ENCODE peak calls at places on chromosomes 7 and 10, in five cellular contexts. R is A673, G is GM23338, P is PC-9, N is tibial artery. Q is an unnamed sample.
A peak's percentile ranks its signal among the peaks of the same experiment; 100 is the strongest.

GRCh38 chr10:129654461-129654860 is 187.4 kb downstream of the MGMT start:
- DNase-seq in R (no peak), G (no peak), P (no peak), N (no peak), Q (no peak)

GRCh38 chr10:36038316-36038715 is 396.2 kb upstream of the FZD8 start:
- DNase-seq in R (no peak), G (no peak), P (no peak), N (no peak), Q (no peak)

GRCh38 chr10:132506711-132507466 is 30.7 kb upstream of the INPP5A start:
- DNase-seq in R (peak; percentile 38), G (no peak), P (no peak), N (peak; percentile 71), Q (no peak)

GRCh38 chr10:79181227-79181626 is 112.5 kb downstream of the ZMIZ1 start:
- DNase-seq in R (no peak), G (no peak), P (no peak), N (no peak), Q (no peak)

GRCh38 chr10:121860810-121861209 is 67.0 kb downstream of the ATE1 start:
- DNase-seq in R (peak; percentile 14), G (no peak), P (no peak), N (no peak), Q (no peak)

GRCh38 chr7:99614495-99614894 is 2.3 kb upstream of the ZSCAN25 start:
- DNase-seq in R (no peak), G (no peak), P (no peak), N (no peak), Q (no peak)

GRCh38 chr10:110871236-110872084 is at the start of gene PDCD4:
- DNase-seq in R (peak; percentile 99), G (peak; percentile 99), P (peak; percentile 82), N (peak; percentile 100), Q (peak; percentile 99)

GRCh38 chr10:21726601-21727295 is 192.7 kb downstream of the MLLT10 start:
- DNase-seq in R (peak; percentile 78), G (no peak), P (no peak), N (no peak), Q (no peak)

GRCh38 chr7:47045169-47045568 is 536.7 kb downstream of the TNS3 start:
- DNase-seq in R (no peak), G (no peak), P (no peak), N (peak; percentile 33), Q (peak; percentile 8)

GRCh38 chr10:120392245-120392644 is 64.8 kb upstream of the PLPP4 start:
- DNase-seq in R (no peak), G (no peak), P (no peak), N (no peak), Q (no peak)

GRCh38 chr7:121604627-121605296 is 208.7 kb upstream of the FAM3C start:
- DNase-seq in R (peak; percentile 32), G (no peak), P (no peak), N (no peak), Q (no peak)

GRCh38 chr7:132580717-132581285 is 4.5 kb upstream of the PLXNA4 start:
- DNase-seq in R (peak; percentile 78), G (peak; percentile 92), P (peak; percentile 47), N (peak; percentile 49), Q (peak; percentile 35)

GRCh38 chr7:13198741-13199140 is 511.3 kb downstream of the ARL4A start:
- DNase-seq in R (no peak), G (no peak), P (no peak), N (no peak), Q (no peak)

GRCh38 chr10:31490858-31491504 is 172.0 kb downstream of the ZEB1 start:
- DNase-seq in R (peak; percentile 62), G (peak; percentile 80), P (no peak), N (no peak), Q (no peak)

GRCh38 chr7:67518580-67518979 is 521.9 kb downstream of the TYW1 start:
- DNase-seq in R (peak; percentile 7), G (no peak), P (no peak), N (no peak), Q (no peak)

GRCh38 chr7:12584940-12585339 is 14.4 kb downstream of the SCIN start:
- DNase-seq in R (no peak), G (no peak), P (peak; percentile 53), N (peak; percentile 29), Q (no peak)

GRCh38 chr7:151875862-151876111 is 1.1 kb downstream of the PRKAG2 start:
- DNase-seq in R (no peak), G (peak; percentile 76), P (no peak), N (no peak), Q (no peak)

GRCh38 chr7:129041142-129041928 is 13.6 kb downstream of the TNPO3 start:
- DNase-seq in R (no peak), G (peak; percentile 25), P (no peak), N (no peak), Q (no peak)

GRCh38 chr7:129454249-129454551 is 20.0 kb downstream of the STRIP2 start:
- DNase-seq in R (no peak), G (no peak), P (peak; percentile 99), N (no peak), Q (no peak)

GRCh38 chr7:46191776-46192175 is 270.7 kb upstream of the IGFBP3 start:
- DNase-seq in R (no peak), G (no peak), P (peak; percentile 93), N (no peak), Q (no peak)

GRCh38 chr7:46993396-46993795 is 588.5 kb downstream of the TNS3 start:
- DNase-seq in R (no peak), G (no peak), P (no peak), N (no peak), Q (no peak)

GRCh38 chr7:149825567-149826343 is 12.4 kb upstream of the ZNF862 start:
- DNase-seq in R (no peak), G (no peak), P (no peak), N (no peak), Q (no peak)

GRCh38 chr7:106110238-106110560 is 1.9 kb downstream of the SYPL1 start:
- DNase-seq in R (peak; percentile 20), G (no peak), P (no peak), N (no peak), Q (no peak)

GRCh38 chr7:157077021-157077420 is 61.7 kb upstream of the UBE3C start:
- DNase-seq in R (no peak), G (no peak), P (no peak), N (no peak), Q (no peak)

GRCh38 chr7:47648301-47648900 is 66.5 kb upstream of the TNS3 start:
- DNase-seq in R (no peak), G (no peak), P (no peak), N (no peak), Q (no peak)

GRCh38 chr7:24936121-24936824 is 43.7 kb downstream of the OSBPL3 start:
- DNase-seq in R (peak; percentile 34), G (no peak), P (peak; percentile 61), N (no peak), Q (no peak)

GRCh38 chr10:58299580-58299979 is 30.6 kb downstream of the CISD1 start:
- DNase-seq in R (peak; percentile 73), G (peak; percentile 85), P (peak; percentile 48), N (peak; percentile 33), Q (peak; percentile 8)

GRCh38 chr10:6543431-6544005 is 36.6 kb downstream of the PRKCQ start:
- DNase-seq in R (no peak), G (no peak), P (no peak), N (no peak), Q (no peak)

GRCh38 chr7:137074386-137075030 is 206.1 kb downstream of the CHRM2 start:
- DNase-seq in R (no peak), G (no peak), P (no peak), N (no peak), Q (no peak)

GRCh38 chr10:112539340-112539739 is 92.3 kb downstream of the VTI1A start:
- DNase-seq in R (peak; percentile 32), G (no peak), P (no peak), N (no peak), Q (no peak)

GRCh38 chr7:151836191-151836926 is 40.6 kb downstream of the PRKAG2 start:
- DNase-seq in R (no peak), G (no peak), P (no peak), N (no peak), Q (no peak)

GRCh38 chr10:98357208-98357836 is 57.7 kb downstream of the PYROXD2 start:
- DNase-seq in R (no peak), G (no peak), P (no peak), N (no peak), Q (no peak)

GRCh38 chr10:35000936-35001335 is 89.2 kb downstream of the CUL2 start:
- DNase-seq in R (no peak), G (peak; percentile 56), P (no peak), N (no peak), Q (no peak)

GRCh38 chr10:62379394-62379793 is 5.2 kb downstream of the ZNF365 start:
- DNase-seq in R (no peak), G (no peak), P (no peak), N (no peak), Q (peak; percentile 69)

GRCh38 chr10:110457851-110458582 is 39.7 kb upstream of the DUSP5 start:
- DNase-seq in R (no peak), G (no peak), P (no peak), N (no peak), Q (no peak)

GRCh38 chr10:124093076-124093773 is at the start of gene CHST15:
- DNase-seq in R (peak; percentile 45), G (peak; percentile 85), P (peak; percentile 80), N (peak; percentile 53), Q (peak; percentile 23)

GRCh38 chr10:69344591-69345244 is 66.4 kb downstream of the HK1 start:
- DNase-seq in R (no peak), G (peak; percentile 49), P (no peak), N (no peak), Q (no peak)
- H3K27ac ChIP-seq in R (no peak overlapping the region), G (peak overlapping the region; percentile 89), P (peak overlapping the region; percentile 25), N (no peak overlapping the region), Q (no peak overlapping the region)

DNA sequence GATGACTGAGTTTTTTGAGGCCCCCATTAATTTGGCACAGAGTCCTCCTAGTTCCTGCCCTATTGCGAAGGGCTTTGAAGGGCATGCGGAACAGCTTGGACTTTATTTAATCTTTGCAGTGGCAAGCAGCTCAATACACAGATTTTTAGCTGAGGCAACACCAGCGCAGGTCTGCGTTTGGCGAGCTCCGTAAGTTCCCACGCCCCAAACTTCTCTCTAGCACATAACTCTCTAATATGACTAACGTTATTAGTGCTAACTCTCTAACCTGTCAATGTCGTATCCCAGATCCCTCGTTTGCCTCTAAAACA is 366 bp upstream of the TAF3 start:
- DNase-seq in R (no peak), G (no peak), P (no peak), N (no peak), Q (no peak)
- H3K27ac ChIP-seq in R (no peak overlapping the region), G (peak overlapping the region; percentile 53), P (peak overlapping the region; percentile 78), N (peak overlapping the region; percentile 73), Q (peak overlapping the region; percentile 66)

GRCh38 chr10:1034758-1035157 is 9.1 kb upstream of the IDI2 start:
- DNase-seq in R (no peak), G (no peak), P (no peak), N (no peak), Q (no peak)
- H3K27ac ChIP-seq in R (no peak overlapping the region), G (no peak overlapping the region), P (no peak overlapping the region), N (no peak overlapping the region), Q (peak overlapping the region; percentile 92)

DNA sequence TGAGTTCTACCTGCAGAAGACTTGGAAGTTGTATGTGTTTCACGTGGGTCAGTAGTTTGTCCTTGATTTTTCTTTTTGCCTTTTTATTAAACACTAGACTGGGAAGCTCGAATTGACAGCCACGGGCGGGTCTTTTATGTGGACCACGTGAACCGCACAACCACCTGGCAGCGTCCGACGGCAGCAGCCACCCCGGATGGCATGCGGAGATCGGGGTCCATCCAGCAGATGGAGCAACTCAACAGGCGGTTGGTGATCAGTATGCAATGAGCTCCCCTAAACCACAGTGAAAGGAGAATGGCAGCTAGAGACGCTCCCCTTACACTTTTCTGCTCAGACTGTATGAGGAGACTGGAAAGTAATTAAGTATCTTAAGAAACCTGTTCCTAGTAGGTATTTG is 126.7 kb upstream of the STK17A start:
- DNase-seq in R (peak; percentile 38), G (peak; percentile 43), P (no peak), N (no peak), Q (no peak)
- H3K27ac ChIP-seq in R (no peak overlapping the region), G (no peak overlapping the region), P (no peak overlapping the region), N (no peak overlapping the region), Q (no peak overlapping the region)